ENCODE peak calls at places on chromosomes 1 and 21, in five cellular contexts. O is stimulated activated CD4-positive, alpha-beta T cell treated with anti-CD3 and anti-CD28 coated beads, TNF-alpha, amount 100 ng/mL, for 4 hours; S is T-cell; I is NCI-H226; A is NAMALWA. K is an unnamed sample.

GRCh38 chr21:17925000-17925610 is 105.9 kb upstream of the C21orf91 start:
- DNase-seq in A (peak; percentile 81), I (peak; percentile 33), S (peak; percentile 47), O (no peak), K (peak; percentile 90)

GRCh38 chr1:175317309-175317708 is 124.7 kb upstream of the KIAA0040 start:
- DNase-seq in A (peak; percentile 82), O (no peak), S (peak; percentile 9), I (no peak), K (no peak)

GRCh38 chr1:94326329-94326728 is 88.9 kb upstream of the ARHGAP29 start:
- DNase-seq in I (peak; percentile 58), O (no peak), A (no peak), S (no peak), K (peak; percentile 85)

GRCh38 chr1:3459940-3460652 is 5.6 kb downstream of the ARHGEF16 start:
- DNase-seq in A (no peak), O (no peak), I (no peak), S (no peak), K (peak; percentile 87)

GRCh38 chr1:187655163-187655562 is 826.4 kb downstream of the PLA2G4A start:
- DNase-seq in S (no peak), I (peak; percentile 12), A (no peak), O (no peak), K (peak; percentile 56)

GRCh38 chr1:208051651-208052050 is 140.7 kb upstream of the CD34 start:
- DNase-seq in O (no peak), A (no peak), I (no peak), S (no peak), K (peak; percentile 52)

GRCh38 chr1:58783090-58783992 is 506 bp downstream of the JUN start:
- DNase-seq in S (peak; percentile 54), A (no peak), I (peak; percentile 50), O (peak; percentile 35), K (peak; percentile 17)

GRCh38 chr1:221234821-221235220 is 355.6 kb downstream of the HLX start:
- DNase-seq in O (no peak), S (no peak), I (peak; percentile 1), A (no peak), K (no peak)

GRCh38 chr1:31663622-31664452 is 19.2 kb upstream of the PEF1 start:
- DNase-seq in A (peak; percentile 64), O (peak; percentile 37), S (peak; percentile 53), I (no peak), K (peak; percentile 79)

GRCh38 chr1:4018721-4019521 is 118.8 kb upstream of the C1orf174 start:
- DNase-seq in I (no peak), S (no peak), O (no peak), A (no peak), K (no peak)

GRCh38 chr1:156075775-156076204 is 6.5 kb downstream of the MEX3A start:
- DNase-seq in S (no peak), A (no peak), I (no peak), O (no peak), K (no peak)